ENCODE peak calls at places on chromosomes 1 and 21, in ten cellular contexts. K, X, W, C, D, B, J, E, V and G are unnamed samples. For H3K4me1, the result is how much of the 10 kb centered on the place peaks cover.

GRCh38 chr1:12488666-12489354 is 129.2 kb downstream of the DHRS3 start:
- DNase-seq in K (no peak), X (no peak), W (no peak), C (no peak), D (no peak), B (no peak), J (no peak), E (no peak), V (no peak), G (no peak)

GRCh38 chr1:226912587-226913176 is 27.4 kb upstream of the COQ8A start:
- DNase-seq in K (peak), X (peak), W (peak), C (no peak), D (peak), B (no peak), J (peak), E (peak), V (peak), G (peak)

GRCh38 chr1:235657269-235657668 is 7.7 kb upstream of the GNG4 start:
- DNase-seq in K (no peak), X (no peak), W (no peak), C (no peak), D (no peak), B (no peak), J (no peak), E (no peak), V (no peak), G (no peak)

GRCh38 chr1:15153184-15153841 is at the start of gene TMEM51:
- DNase-seq in K (peak), X (peak), W (peak), C (no peak), D (peak), B (peak), J (peak), E (no peak), V (peak), G (peak)

GRCh38 chr21:26708223-26708800 is 135.2 kb upstream of the CYYR1 start:
- DNase-seq in K (no peak), X (no peak), W (no peak), C (no peak), D (no peak), B (no peak), J (no peak), E (no peak), V (no peak), G (no peak)

GRCh38 chr1:247060771-247061170 is 17.8 kb downstream of the ZNF670 start:
- DNase-seq in K (no peak), X (no peak), W (no peak), C (no peak), D (no peak), B (no peak), J (no peak), E (no peak), V (no peak), G (no peak)

GRCh38 chr21:42619841-42620240 is 33.6 kb upstream of the PDE9A start:
- DNase-seq in K (no peak), X (no peak), W (no peak), C (no peak), D (no peak), B (no peak), J (no peak), E (no peak), V (no peak), G (no peak)

GRCh38 chr1:25771246-25772114 is 28.5 kb upstream of the SELENON start:
- DNase-seq in K (no peak), X (peak), W (peak), C (no peak), D (peak), B (peak), J (peak), E (peak), V (peak), G (peak)

GRCh38 chr1:41802532-41803501 is 115.9 kb downstream of the HIVEP3 start:
- DNase-seq in K (no peak), X (peak), W (no peak), C (peak), D (no peak), B (no peak), J (peak), E (peak), V (peak), G (no peak)

GRCh38 chr1:3779265-3779911 is 6.8 kb downstream of the SMIM1 start:
- DNase-seq in K (no peak), X (no peak), W (peak), C (no peak), D (no peak), B (no peak), J (no peak), E (no peak), V (no peak), G (no peak)

GRCh38 chr1:151711940-151712339 is 4.7 kb downstream of the CELF3 start:
- DNase-seq in K (no peak), X (no peak), W (no peak), C (no peak), D (no peak), B (no peak), J (no peak), E (no peak), V (no peak), G (no peak)

GRCh38 chr1:225596152-225596551 is 56.8 kb downstream of the ENAH start:
- DNase-seq in K (no peak), X (no peak), W (no peak), C (no peak), D (no peak), B (no peak), J (no peak), E (no peak), V (no peak), G (no peak)

GRCh38 chr1:155017021-155017945 is 14.7 kb downstream of the ZBTB7B start:
- DNase-seq in K (peak), X (peak), W (peak), C (peak), D (peak), B (peak), J (peak), E (peak), V (peak), G (peak)

GRCh38 chr1:155016231-155016831 is 13.7 kb downstream of the ZBTB7B start:
- DNase-seq in K (no peak), X (peak), W (no peak), C (no peak), D (no peak), B (no peak), J (no peak), E (no peak), V (no peak), G (no peak)

GRCh38 chr1:155019377-155020245 is 14.0 kb downstream of the DCST2 start:
- DNase-seq in K (no peak), X (peak), W (no peak), C (no peak), D (no peak), B (no peak), J (no peak), E (no peak), V (no peak), G (no peak)

GRCh38 chr1:155018617-155019348 is 14.8 kb downstream of the DCST2 start:
- DNase-seq in K (no peak), X (no peak), W (no peak), C (no peak), D (peak), B (no peak), J (no peak), E (no peak), V (no peak), G (no peak)

GRCh38 chr1:155017946-155018316 is 15.3 kb downstream of the ZBTB7B start:
- DNase-seq in K (peak), X (no peak), W (no peak), C (no peak), D (no peak), B (no peak), J (no peak), E (no peak), V (no peak), G (peak)
- H3K4me1 ChIP-seq in K (under half), X (under half), W (under half), C (under half), D (under half), B (under half), J (under half), E (under half), V (under half), G (under half)

DNA sequence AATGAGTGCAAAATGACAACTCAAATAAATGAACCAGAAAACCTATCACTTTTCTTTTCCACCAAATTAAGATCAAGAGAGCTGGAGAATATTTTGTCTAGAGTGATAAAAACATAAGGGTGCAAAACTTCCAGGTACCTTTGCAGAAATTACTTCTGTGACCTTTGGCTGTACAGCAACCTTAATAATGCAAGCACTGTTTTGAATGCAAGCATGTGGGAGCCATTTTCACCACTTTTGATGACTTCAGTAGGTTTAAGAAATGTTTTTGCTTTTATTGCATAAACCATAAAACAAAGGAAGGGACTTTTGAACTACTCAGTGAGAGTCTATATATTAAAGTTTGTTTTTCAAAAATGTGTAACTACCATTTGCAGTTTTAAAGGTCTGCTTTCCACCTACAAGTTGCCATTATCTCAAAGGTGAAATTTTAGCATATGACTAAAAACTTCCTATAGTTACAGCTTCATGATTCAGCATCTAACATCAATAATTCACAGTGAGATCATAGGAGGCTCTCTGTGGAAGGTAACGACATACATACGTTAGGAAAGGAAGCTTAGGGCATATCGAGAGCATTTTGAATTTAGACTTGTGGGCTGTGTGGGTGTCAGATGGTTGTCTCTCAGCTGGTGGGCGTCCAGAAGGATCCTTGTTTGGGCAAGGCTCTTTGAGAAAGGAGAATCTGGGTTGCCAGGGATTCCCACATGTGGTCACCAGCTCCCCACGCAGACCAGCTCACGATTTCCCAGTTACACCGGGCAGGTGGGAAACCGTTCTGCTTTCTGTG is 1.1 kb upstream of the GADD45A start:
- DNase-seq in K (peak), X (no peak), W (peak), C (no peak), D (no peak), B (no peak), J (no peak), E (no peak), V (no peak), G (no peak)
- H3K4me3 ChIP-seq in K (peak), X (peak), W (peak), C (no peak), D (no peak), B (peak), J (no peak), E (peak), V (peak), G (peak)

GRCh38 chr1:117815926-117816325 is 113.5 kb downstream of the GDAP2 start:
- DNase-seq in K (peak), X (no peak), W (no peak), C (no peak), D (no peak), B (no peak), J (no peak), E (no peak), V (no peak), G (peak)
- TF ChIP-seq CTCF in K (peak), X (no peak), W (peak), C (no peak), D (no peak), B (peak), J (no peak), E (no peak), V (peak), G (peak)

DNA sequence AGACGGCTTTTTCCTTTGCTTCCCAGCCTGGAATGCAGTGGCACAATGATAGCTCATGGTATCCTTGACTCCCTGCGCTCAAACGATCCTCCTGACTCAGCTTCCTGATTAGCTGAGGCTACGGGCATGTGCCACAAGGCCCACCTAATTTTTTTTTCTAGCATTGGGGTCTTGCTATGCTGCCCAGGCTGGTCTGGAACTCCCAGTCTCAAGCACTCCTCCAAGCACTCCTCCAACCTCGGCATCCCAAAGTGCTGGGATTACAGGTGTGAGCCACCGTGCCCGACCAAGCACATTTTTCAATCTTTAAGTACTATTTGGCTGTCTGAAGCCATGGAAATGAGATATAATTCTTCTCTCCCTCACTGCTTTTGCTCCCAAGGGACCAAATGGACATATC is 58.7 kb downstream of the MAB21L3 start:
- DNase-seq in K (no peak), X (no peak), W (no peak), C (no peak), D (no peak), B (no peak), J (no peak), E (no peak), V (no peak), G (no peak)
- H3K4me1 ChIP-seq in K (under half), X (under half), W (under half), C (under half), D (under half), B (under half), J (under half), E (under half), V (under half), G (under half)

GRCh38 chr1:202810193-202810614 is 550 bp upstream of the PCAT6 start:
- DNase-seq in K (no peak), X (no peak), W (no peak), C (no peak), D (no peak), B (no peak), J (peak), E (no peak), V (no peak), G (no peak)

GRCh38 chr1:202810615-202811295 is at the start of gene PCAT6:
- DNase-seq in K (peak), X (peak), W (peak), C (peak), D (peak), B (peak), J (peak), E (peak), V (peak), G (peak)

GRCh38 chr1:202815120-202815519 is 4.4 kb downstream of the PCAT6 start:
- DNase-seq in K (no peak), X (no peak), W (peak), C (no peak), D (no peak), B (no peak), J (no peak), E (no peak), V (no peak), G (no peak)

GRCh38 chr1:202811296-202812175 is 782 bp downstream of the PCAT6 start:
- DNase-seq in K (peak), X (peak), W (peak), C (no peak), D (no peak), B (peak), J (no peak), E (no peak), V (peak), G (no peak)

GRCh38 chr1:202812176-202813026 is 1.6 kb downstream of the PCAT6 start:
- DNase-seq in K (no peak), X (no peak), W (peak), C (no peak), D (peak), B (no peak), J (no peak), E (no peak), V (no peak), G (no peak)
- H3K4me3 ChIP-seq in K (no peak), X (peak), W (peak), C (no peak), D (peak), B (peak), J (no peak), E (no peak), V (no peak), G (no peak)

GRCh38 chr1:31707711-31708110 is 3.9 kb upstream of the COL16A1 start:
- DNase-seq in K (no peak), X (no peak), W (peak), C (no peak), D (no peak), B (no peak), J (no peak), E (no peak), V (no peak), G (no peak)
- TF ChIP-seq CTCF in K (peak), X (no peak), W (peak), C (no peak), D (no peak), B (peak), J (no peak), E (no peak), V (peak), G (no peak)

GRCh38 chr1:100622037-100622436 is 84.1 kb downstream of the GPR88 start:
- DNase-seq in K (no peak), X (no peak), W (peak), C (peak), D (peak), B (no peak), J (no peak), E (no peak), V (no peak), G (no peak)
- H3K4me1 ChIP-seq in K (under half), X (under half), W (under half), C (under half), D (under half), B (under half), J (under half), E (under half), V (under half), G (under half)

GRCh38 chr1:38561699-38562098 is 297.9 kb downstream of the RRAGC start:
- DNase-seq in K (no peak), X (no peak), W (no peak), C (no peak), D (no peak), B (no peak), J (no peak), E (no peak), V (no peak), G (peak)

GRCh38 chr1:38558476-38559179 is 300.9 kb downstream of the RRAGC start:
- DNase-seq in K (no peak), X (no peak), W (peak), C (no peak), D (peak), B (peak), J (no peak), E (no peak), V (no peak), G (peak)

GRCh38 chr1:38561110-38561509 is 298.5 kb downstream of the RRAGC start:
- DNase-seq in K (no peak), X (no peak), W (no peak), C (no peak), D (no peak), B (no peak), J (no peak), E (no peak), V (no peak), G (no peak)

GRCh38 chr1:38558055-38558454 is 301.5 kb downstream of the RRAGC start:
- DNase-seq in K (no peak), X (no peak), W (peak), C (no peak), D (peak), B (no peak), J (no peak), E (no peak), V (no peak), G (peak)

DNA sequence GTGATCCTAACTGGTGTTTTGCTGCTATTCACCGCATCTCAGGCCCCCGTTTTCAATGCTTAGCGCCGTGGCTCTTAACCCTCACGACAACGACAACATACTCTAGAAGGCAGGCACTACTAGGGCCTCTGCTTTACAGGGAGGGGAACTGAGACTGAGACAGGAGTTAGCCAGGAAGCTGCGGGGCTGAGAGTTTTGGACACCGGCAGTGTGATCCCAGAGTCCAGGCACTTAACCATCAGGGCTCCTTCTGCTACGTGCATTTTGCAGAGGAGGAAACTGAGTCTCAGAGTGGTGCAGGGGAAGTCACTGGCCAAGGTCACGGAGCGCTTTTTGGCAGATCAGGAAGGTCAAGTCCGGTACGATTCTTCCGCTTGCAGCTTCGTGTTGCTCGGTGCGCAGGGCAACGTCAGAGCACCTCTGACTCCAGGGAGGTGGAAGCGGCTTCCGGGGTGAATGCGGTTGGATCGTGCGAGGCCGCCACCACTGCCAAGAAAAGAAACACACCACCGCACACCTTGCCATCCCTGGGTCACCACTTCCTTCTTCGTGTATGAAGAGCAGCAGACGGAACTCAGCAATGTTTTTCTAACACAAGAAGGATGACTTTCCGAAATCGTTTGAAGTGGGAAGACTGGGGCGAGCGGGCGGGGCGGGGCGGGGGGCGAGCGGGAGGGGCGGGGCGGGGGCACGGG is 300.2 kb downstream of the RRAGC start:
- DNase-seq in K (no peak), X (peak), W (peak), C (no peak), D (no peak), B (no peak), J (peak), E (peak), V (no peak), G (no peak)
- H3K4me3 ChIP-seq in K (no peak), X (no peak), W (no peak), C (no peak), D (peak), B (no peak), J (no peak), E (peak), V (peak), G (no peak)

GRCh38 chr1:64861611-64862010 is 104.7 kb downstream of the JAK1 start:
- DNase-seq in K (no peak), X (no peak), W (peak), C (no peak), D (peak), B (no peak), J (no peak), E (no peak), V (no peak), G (peak)
- TF ChIP-seq CTCF in K (peak), X (peak), W (peak), C (no peak), D (peak), B (peak), J (no peak), E (no peak), V (peak), G (no peak)